ENCODE peak calls at places on chromosomes 16 and 17, in seven cellular contexts. One of them, this sample, is unnamed.

GRCh38 chr16:89119161-89119621 is 25.5 kb downstream of the ACSF3 start:
- DNase-seq in GM06990: no peak
- DNase-seq in neural crest cell: no peak
- DNase-seq in tibial artery: no peak
- DNase-seq in AG04450: no peak
- DNase-seq in HFF-Myc: no peak
- DNase-seq in body of pancreas: no peak
- DNase-seq in this sample: peak; percentile 32

GRCh38 chr17:80146121-80147034 is 550 bp downstream of the EIF4A3 start:
- DNase-seq in GM06990: no peak
- DNase-seq in neural crest cell: no peak
- DNase-seq in HFF-Myc: no peak
- DNase-seq in body of pancreas: no peak
- DNase-seq in AG04450: no peak
- DNase-seq in tibial artery: no peak
- DNase-seq in this sample: no peak

GRCh38 chr16:85650864-85651811 is 37.6 kb downstream of the GINS2 start:
- DNase-seq in neural crest cell: no peak
- DNase-seq in AG04450: no peak
- DNase-seq in body of pancreas: peak; percentile 84
- DNase-seq in GM06990: no peak
- DNase-seq in tibial artery: no peak
- DNase-seq in HFF-Myc: no peak
- DNase-seq in this sample: no peak

GRCh38 chr17:74454197-74455024 is 12.0 kb upstream of the CD300A start:
- DNase-seq in HFF-Myc: no peak
- DNase-seq in body of pancreas: peak; percentile 39
- DNase-seq in GM06990: peak; percentile 83
- DNase-seq in tibial artery: peak; percentile 91
- DNase-seq in AG04450: peak; percentile 4
- DNase-seq in neural crest cell: peak; percentile 80
- DNase-seq in this sample: peak; percentile 77

GRCh38 chr17:80107231-80108021 is 6.0 kb downstream of the GAA start:
- DNase-seq in GM06990: no peak
- DNase-seq in neural crest cell: no peak
- DNase-seq in body of pancreas: no peak
- DNase-seq in tibial artery: no peak
- DNase-seq in AG04450: no peak
- DNase-seq in HFF-Myc: no peak
- DNase-seq in this sample: no peak

GRCh38 chr16:24921229-24921628 is 75.5 kb downstream of the SLC5A11 start:
- DNase-seq in HFF-Myc: no peak
- DNase-seq in neural crest cell: no peak
- DNase-seq in GM06990: no peak
- DNase-seq in tibial artery: no peak
- DNase-seq in body of pancreas: no peak
- DNase-seq in AG04450: no peak
- DNase-seq in this sample: no peak

GRCh38 chr17:77875051-77875780 is 83.3 kb upstream of the TNRC6C start:
- DNase-seq in HFF-Myc: no peak
- DNase-seq in tibial artery: no peak
- DNase-seq in body of pancreas: no peak
- DNase-seq in GM06990: no peak
- DNase-seq in AG04450: no peak
- DNase-seq in neural crest cell: no peak
- DNase-seq in this sample: no peak

GRCh38 chr17:412211-413015 is 59.8 kb upstream of the RPH3AL start:
- DNase-seq in AG04450: peak; percentile 46
- DNase-seq in neural crest cell: peak; percentile 45
- DNase-seq in body of pancreas: peak; percentile 53
- DNase-seq in HFF-Myc: peak; percentile 35
- DNase-seq in GM06990: no peak
- DNase-seq in tibial artery: peak; percentile 55
- DNase-seq in this sample: peak; percentile 63

GRCh38 chr17:17467720-17468119 is 9.1 kb upstream of the MED9 start:
- DNase-seq in GM06990: no peak
- DNase-seq in body of pancreas: peak; percentile 33
- DNase-seq in neural crest cell: no peak
- DNase-seq in tibial artery: no peak
- DNase-seq in HFF-Myc: no peak
- DNase-seq in AG04450: no peak
- DNase-seq in this sample: no peak

GRCh38 chr17:46758614-46759013 is 59.9 kb downstream of the WNT3 start:
- DNase-seq in body of pancreas: peak; percentile 40
- DNase-seq in HFF-Myc: no peak
- DNase-seq in GM06990: no peak
- DNase-seq in AG04450: no peak
- DNase-seq in tibial artery: no peak
- DNase-seq in neural crest cell: no peak
- DNase-seq in this sample: no peak

GRCh38 chr17:9211133-9211765 is 189.9 kb downstream of the NTN1 start:
- DNase-seq in GM06990: no peak
- DNase-seq in tibial artery: no peak
- DNase-seq in AG04450: no peak
- DNase-seq in neural crest cell: no peak
- DNase-seq in body of pancreas: no peak
- DNase-seq in HFF-Myc: no peak
- DNase-seq in this sample: no peak

GRCh38 chr16:23877107-23878070 is 41.6 kb downstream of the PRKCB start:
- DNase-seq in neural crest cell: no peak
- DNase-seq in AG04450: no peak
- DNase-seq in body of pancreas: no peak
- DNase-seq in HFF-Myc: no peak
- DNase-seq in GM06990: no peak
- DNase-seq in tibial artery: no peak
- DNase-seq in this sample: no peak

GRCh38 chr16:62253926-62254325 is 217.7 kb upstream of the CDH8 start:
- DNase-seq in HFF-Myc: no peak
- DNase-seq in AG04450: no peak
- DNase-seq in neural crest cell: no peak
- DNase-seq in tibial artery: no peak
- DNase-seq in body of pancreas: no peak
- DNase-seq in GM06990: no peak
- DNase-seq in this sample: no peak

GRCh38 chr16:88442811-88443576 is 10.1 kb upstream of the ZFPM1 start:
- DNase-seq in HFF-Myc: no peak
- DNase-seq in body of pancreas: peak; percentile 85
- DNase-seq in tibial artery: no peak
- DNase-seq in neural crest cell: peak; percentile 81
- DNase-seq in GM06990: peak; percentile 73
- DNase-seq in AG04450: peak; percentile 15
- DNase-seq in this sample: no peak

GRCh38 chr16:88923926-88924833 is 52.8 kb downstream of the CBFA2T3 start:
- DNase-seq in neural crest cell: no peak
- DNase-seq in HFF-Myc: no peak
- DNase-seq in body of pancreas: peak; percentile 96
- DNase-seq in tibial artery: no peak
- DNase-seq in AG04450: no peak
- DNase-seq in GM06990: no peak
- DNase-seq in this sample: no peak

GRCh38 chr17:1007310-1008007 is 10.5 kb downstream of the TIMM22 start:
- DNase-seq in HFF-Myc: no peak
- DNase-seq in GM06990: no peak
- DNase-seq in body of pancreas: no peak
- DNase-seq in tibial artery: no peak
- DNase-seq in neural crest cell: no peak
- DNase-seq in AG04450: no peak
- DNase-seq in this sample: no peak

GRCh38 chr16:66741131-66741900 is 10.1 kb downstream of the DYNC1LI2 start:
- DNase-seq in AG04450: peak; percentile 61
- DNase-seq in tibial artery: peak; percentile 95
- DNase-seq in GM06990: no peak
- DNase-seq in neural crest cell: peak; percentile 50
- DNase-seq in HFF-Myc: peak; percentile 69
- DNase-seq in body of pancreas: peak; percentile 96
- DNase-seq in this sample: no peak

GRCh38 chr17:38917259-38917658 is 8.2 kb upstream of the LASP1NB start:
- DNase-seq in neural crest cell: no peak
- DNase-seq in GM06990: no peak
- DNase-seq in tibial artery: no peak
- DNase-seq in body of pancreas: no peak
- DNase-seq in HFF-Myc: no peak
- DNase-seq in AG04450: no peak
- DNase-seq in this sample: no peak

GRCh38 chr16:87654826-87655225 is 52.5 kb downstream of the JPH3 start:
- DNase-seq in GM06990: no peak
- DNase-seq in neural crest cell: no peak
- DNase-seq in HFF-Myc: no peak
- DNase-seq in tibial artery: no peak
- DNase-seq in body of pancreas: no peak
- DNase-seq in AG04450: no peak
- DNase-seq in this sample: no peak

GRCh38 chr17:62781826-62782225 is 26.3 kb downstream of the MARCHF10 start:
- DNase-seq in AG04450: no peak
- DNase-seq in GM06990: no peak
- DNase-seq in neural crest cell: no peak
- DNase-seq in body of pancreas: no peak
- DNase-seq in tibial artery: no peak
- DNase-seq in HFF-Myc: no peak
- DNase-seq in this sample: no peak

GRCh38 chr17:57923182-57923872 is 31.9 kb downstream of the CUEDC1 start:
- DNase-seq in neural crest cell: no peak
- DNase-seq in tibial artery: no peak
- DNase-seq in HFF-Myc: no peak
- DNase-seq in GM06990: no peak
- DNase-seq in body of pancreas: no peak
- DNase-seq in AG04450: no peak
- DNase-seq in this sample: no peak

GRCh38 chr17:21239680-21240374 is 13.4 kb downstream of the NATD1 start:
- DNase-seq in HFF-Myc: no peak
- DNase-seq in neural crest cell: no peak
- DNase-seq in tibial artery: no peak
- DNase-seq in GM06990: no peak
- DNase-seq in body of pancreas: no peak
- DNase-seq in AG04450: no peak
- DNase-seq in this sample: no peak

GRCh38 chr17:42124256-42124655 is 1.7 kb downstream of the HSPB9 start:
- DNase-seq in HFF-Myc: no peak
- DNase-seq in tibial artery: no peak
- DNase-seq in body of pancreas: no peak
- DNase-seq in AG04450: no peak
- DNase-seq in neural crest cell: no peak
- DNase-seq in GM06990: no peak
- DNase-seq in this sample: no peak

GRCh38 chr16:50354629-50355456 is 13.9 kb downstream of the BRD7 start:
- DNase-seq in body of pancreas: no peak
- DNase-seq in tibial artery: no peak
- DNase-seq in neural crest cell: no peak
- DNase-seq in HFF-Myc: no peak
- DNase-seq in GM06990: no peak
- DNase-seq in AG04450: no peak
- DNase-seq in this sample: no peak
- TF ChIP-seq CTCF in body of pancreas: peak; percentile 36
- TF ChIP-seq CTCF in tibial artery: peak; percentile 62
- TF ChIP-seq CTCF in neural crest cell: peak; percentile 79
- TF ChIP-seq CTCF in HFF-Myc: peak; percentile 40
- TF ChIP-seq CTCF in GM06990: peak; percentile 47
- TF ChIP-seq CTCF in AG04450: peak; percentile 65
- TF ChIP-seq CTCF in this sample: peak; percentile 94

GRCh38 chr17:68511254-68511670 is 968 bp upstream of the PRKAR1A start:
- DNase-seq in HFF-Myc: peak; percentile 42
- DNase-seq in AG04450: no peak
- DNase-seq in body of pancreas: no peak
- DNase-seq in neural crest cell: no peak
- DNase-seq in tibial artery: no peak
- DNase-seq in GM06990: no peak
- DNase-seq in this sample: peak; percentile 49
- TF ChIP-seq CTCF in HFF-Myc: no peak
- TF ChIP-seq CTCF in AG04450: peak; percentile 27
- TF ChIP-seq CTCF in body of pancreas: peak; percentile 35
- TF ChIP-seq CTCF in neural crest cell: peak; percentile 32
- TF ChIP-seq CTCF in tibial artery: no peak
- TF ChIP-seq CTCF in GM06990: peak; percentile 19
- TF ChIP-seq CTCF in this sample: no peak

GRCh38 chr17:40122466-40122943 is 734 bp downstream of the MSL1 start:
- DNase-seq in neural crest cell: peak; percentile 46
- DNase-seq in AG04450: no peak
- DNase-seq in GM06990: peak; percentile 72
- DNase-seq in body of pancreas: peak; percentile 68
- DNase-seq in tibial artery: no peak
- DNase-seq in HFF-Myc: no peak
- DNase-seq in this sample: no peak
- TF ChIP-seq CTCF in neural crest cell: no peak
- TF ChIP-seq CTCF in AG04450: peak; percentile 33
- TF ChIP-seq CTCF in GM06990: no peak
- TF ChIP-seq CTCF in body of pancreas: peak; percentile 34
- TF ChIP-seq CTCF in tibial artery: no peak
- TF ChIP-seq CTCF in HFF-Myc: no peak
- TF ChIP-seq CTCF in this sample: no peak

GRCh38 chr17:35429702-35430101 is 2.6 kb downstream of the SLFN12 start:
- DNase-seq in AG04450: no peak
- DNase-seq in neural crest cell: no peak
- DNase-seq in HFF-Myc: no peak
- DNase-seq in GM06990: no peak
- DNase-seq in tibial artery: no peak
- DNase-seq in body of pancreas: no peak
- DNase-seq in this sample: no peak

GRCh38 chr17:35428229-35428628 is 4.1 kb downstream of the SLFN12 start:
- DNase-seq in GM06990: no peak
- DNase-seq in tibial artery: no peak
- DNase-seq in HFF-Myc: no peak
- DNase-seq in body of pancreas: no peak
- DNase-seq in neural crest cell: no peak
- DNase-seq in AG04450: no peak
- DNase-seq in this sample: no peak

GRCh38 chr17:35438433-35438832 is 6.1 kb upstream of the SLFN12 start:
- DNase-seq in body of pancreas: no peak
- DNase-seq in AG04450: no peak
- DNase-seq in neural crest cell: no peak
- DNase-seq in HFF-Myc: no peak
- DNase-seq in tibial artery: no peak
- DNase-seq in GM06990: no peak
- DNase-seq in this sample: no peak

GRCh38 chr17:35432176-35433074 is at the start of gene SLFN12:
- DNase-seq in HFF-Myc: peak; percentile 96
- DNase-seq in GM06990: peak; percentile 44
- DNase-seq in AG04450: peak; percentile 95
- DNase-seq in body of pancreas: peak; percentile 53
- DNase-seq in neural crest cell: no peak
- DNase-seq in tibial artery: peak; percentile 56
- DNase-seq in this sample: peak; percentile 61

DNA sequence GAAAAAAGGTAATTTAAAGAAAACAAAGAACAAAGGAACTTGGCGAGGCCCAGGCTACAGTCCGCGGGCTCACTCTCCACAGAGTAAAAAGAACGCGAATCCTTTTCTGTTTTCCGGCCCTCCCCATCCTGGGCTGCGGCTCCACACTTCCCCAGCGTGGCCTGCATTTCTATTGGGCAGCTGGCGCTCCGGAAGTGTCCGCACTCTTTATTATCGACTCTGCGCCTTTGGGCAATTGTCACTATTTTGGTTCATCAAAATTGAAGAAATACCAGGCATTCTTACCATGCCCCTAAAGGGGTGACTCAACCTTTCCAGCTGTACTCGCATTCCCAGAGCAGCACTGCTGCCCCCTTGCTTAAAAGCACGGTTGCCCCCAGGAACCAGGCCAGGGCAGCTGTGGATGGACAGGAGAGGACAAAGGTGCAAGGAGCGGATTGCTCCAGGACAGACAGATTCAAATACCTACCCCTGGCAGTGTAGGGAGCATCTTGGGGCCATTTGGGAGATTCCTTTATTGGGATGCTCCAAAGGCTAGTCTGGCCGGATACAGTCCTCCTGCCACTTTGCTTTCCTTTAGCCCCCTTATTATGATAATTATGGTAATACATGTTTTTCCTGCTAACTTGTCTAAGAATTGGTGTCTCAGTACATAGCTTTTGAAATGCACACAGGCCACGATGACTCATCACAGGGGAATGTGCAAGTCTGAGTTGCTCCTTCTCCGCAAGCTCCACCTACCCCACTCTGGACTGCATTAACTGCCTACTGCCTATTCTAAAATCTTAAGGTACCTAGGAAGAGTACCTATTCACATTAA is 985 bp upstream of the SLFN12 start:
- DNase-seq in GM06990: peak; percentile 16
- DNase-seq in HFF-Myc: peak; percentile 99
- DNase-seq in neural crest cell: no peak
- DNase-seq in body of pancreas: peak; percentile 82
- DNase-seq in tibial artery: peak; percentile 79
- DNase-seq in AG04450: peak; percentile 98
- DNase-seq in this sample: peak; percentile 78
- TF ChIP-seq CTCF in GM06990: no peak
- TF ChIP-seq CTCF in HFF-Myc: peak; percentile 31
- TF ChIP-seq CTCF in neural crest cell: peak; percentile 20
- TF ChIP-seq CTCF in body of pancreas: no peak
- TF ChIP-seq CTCF in tibial artery: no peak
- TF ChIP-seq CTCF in AG04450: peak; percentile 50
- TF ChIP-seq CTCF in this sample: no peak